ENCODE peak calls at places on chromosomes 7 and 10, in eight cellular contexts. Q is transverse colon; O is esophagus squamous epithelium; U is CD8-positive, alpha-beta T cell; H is ovary; W is fibroblast of lung; A is CD4-positive, alpha-beta memory T cell; G is Peyer's patch. F is an unnamed sample. For H3K36me3, the result is how much of the 10 kb centered on the place peaks cover.

GRCh38 chr10:104201636-104202035 is 30.5 kb downstream of the CFAP43 start:
- DNase-seq in H (no peak), O (no peak), G (no peak), Q (no peak), U (no peak), A (no peak), W (no peak), F (no peak)

GRCh38 chr7:105805619-105806018 is 70.8 kb downstream of the ATXN7L1 start:
- DNase-seq in G (no peak), W (peak), Q (no peak), O (no peak), A (no peak), H (no peak), U (no peak), F (no peak)

GRCh38 chr10:26938578-26938977 is 77.8 kb upstream of the ABI1 start:
- DNase-seq in H (no peak), G (no peak), Q (no peak), U (no peak), W (no peak), O (no peak), A (no peak), F (no peak)

GRCh38 chr10:13183625-13184024 is 22.3 kb downstream of the MCM10 start:
- DNase-seq in G (no peak), Q (no peak), A (no peak), U (no peak), H (no peak), O (no peak), W (no peak), F (no peak)

GRCh38 chr7:57179776-57180415 is 47.7 kb upstream of the ZNF479 start:
- DNase-seq in U (no peak), O (no peak), H (no peak), G (no peak), Q (no peak), A (no peak), W (no peak), F (no peak)

GRCh38 chr7:69708857-69709256 is 110.6 kb downstream of the AUTS2 start:
- DNase-seq in Q (no peak), A (no peak), O (no peak), H (no peak), U (no peak), G (no peak), W (peak), F (no peak)

GRCh38 chr10:62336404-62336803 is 37.8 kb upstream of the ZNF365 start:
- DNase-seq in H (no peak), Q (no peak), G (no peak), O (no peak), U (no peak), A (no peak), W (no peak), F (no peak)

GRCh38 chr10:16361086-16361485 is 75.7 kb upstream of the PTER start:
- DNase-seq in U (no peak), G (no peak), H (no peak), W (no peak), A (no peak), O (no peak), Q (no peak), F (no peak)

GRCh38 chr7:26664735-26665420 is 199.5 kb downstream of the SKAP2 start:
- DNase-seq in H (no peak), O (no peak), Q (peak), W (peak), G (no peak), A (peak), U (peak), F (no peak)

GRCh38 chr7:45484094-45484493 is 90.1 kb upstream of the ADCY1 start:
- DNase-seq in A (no peak), W (no peak), H (no peak), O (no peak), Q (no peak), G (no peak), U (no peak), F (no peak)

GRCh38 chr7:87059525-87060287 is at the start of gene ELAPOR2:
- DNase-seq in W (peak), H (peak), O (peak), U (peak), A (peak), G (peak), Q (peak), F (peak)

GRCh38 chr7:57868771-57869483 is 418.9 kb downstream of the ZNF716 start:
- DNase-seq in A (no peak), U (no peak), H (no peak), W (no peak), O (no peak), Q (no peak), G (peak), F (peak)

GRCh38 chr7:102841290-102841689 is 71.5 kb upstream of the LRRC17 start:
- DNase-seq in G (no peak), A (no peak), Q (no peak), H (peak), U (no peak), W (peak), O (no peak), F (no peak)

GRCh38 chr10:50621981-50622496 is 1.7 kb downstream of the SGMS1 start:
- DNase-seq in Q (peak), U (peak), H (peak), O (peak), W (peak), G (peak), A (peak), F (peak)

GRCh38 chr7:76507723-76508406 is 2.5 kb upstream of the UPK3B start:
- DNase-seq in Q (no peak), H (no peak), W (no peak), A (no peak), O (no peak), G (no peak), U (no peak), F (no peak)

GRCh38 chr7:17546206-17546998 is 247.9 kb downstream of the AHR start:
- DNase-seq in Q (no peak), H (no peak), O (no peak), U (no peak), W (peak), G (no peak), A (no peak), F (no peak)

GRCh38 chr7:118477026-118477425 is 252.5 kb downstream of the ANKRD7 start:
- DNase-seq in W (no peak), A (no peak), O (no peak), Q (no peak), U (no peak), G (no peak), H (no peak), F (no peak)

DNA sequence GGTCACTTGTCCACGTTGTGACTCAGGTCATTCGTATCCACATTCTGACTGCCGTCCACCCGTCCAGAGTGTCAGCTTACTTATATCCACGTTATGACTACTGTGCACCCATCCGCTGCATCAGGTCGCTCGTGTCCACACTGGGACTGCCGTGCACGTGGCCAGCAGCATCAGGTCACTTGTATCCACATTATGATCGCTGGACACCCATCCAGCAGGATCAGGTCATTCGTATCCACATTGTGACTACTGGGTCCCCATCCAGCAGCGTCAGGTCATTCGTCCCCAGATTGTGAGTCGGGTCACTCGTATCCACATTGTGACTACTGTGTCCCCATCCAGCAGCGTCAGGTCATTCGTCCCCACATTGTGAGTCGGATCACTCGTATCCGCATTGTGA is 47.3 kb upstream of the SUN1 start:
- DNase-seq in O (no peak), G (no peak), Q (no peak), A (no peak), W (no peak), U (no peak), H (no peak), F (no peak)
- H3K36me3 ChIP-seq in O (under half), G (under half), Q (under half), A (under half), W (under half), U (under half), H (under half), F (under half)

DNA sequence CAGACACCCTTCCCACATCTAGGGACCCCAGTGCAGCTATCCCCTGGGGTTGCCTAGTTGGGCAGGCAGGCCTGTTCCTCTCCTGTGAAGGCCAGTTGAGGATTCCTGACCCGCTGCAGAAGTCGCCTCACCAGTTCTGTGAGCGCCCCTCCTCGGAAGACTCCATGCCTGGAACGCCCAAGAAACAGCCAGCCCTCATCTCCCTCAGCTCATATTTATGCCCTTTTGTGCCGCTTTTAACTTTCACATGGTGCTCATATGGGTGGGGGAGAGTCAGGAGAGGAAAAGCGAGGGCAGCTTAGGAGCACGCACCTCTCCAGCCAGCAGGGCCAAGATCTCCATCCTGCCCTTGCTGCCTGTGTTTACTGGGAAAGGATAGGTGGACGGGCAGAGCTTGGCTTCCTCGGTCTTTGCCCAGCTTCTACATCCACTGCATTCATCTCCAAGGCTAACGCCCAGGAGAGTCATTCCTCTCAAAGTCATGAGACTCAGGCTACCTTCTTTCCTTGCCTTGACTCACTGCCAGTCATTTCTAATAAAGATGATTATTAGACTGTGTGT is 286.6 kb downstream of the USP6NL start:
- DNase-seq in H (no peak), O (no peak), W (no peak), U (no peak), A (no peak), G (no peak), Q (no peak), F (no peak)
- H3K36me3 ChIP-seq in H (under half), O (under half), W (under half), U (half or more), A (half or more), G (under half), Q (under half), F (under half)

GRCh38 chr7:149610441-149611011 is 112.9 kb upstream of the ZNF746 start:
- DNase-seq in Q (no peak), A (no peak), G (no peak), W (peak), O (no peak), U (no peak), H (no peak), F (no peak)

GRCh38 chr7:149621776-149622175 is 124.2 kb upstream of the ZNF746 start:
- DNase-seq in W (no peak), A (peak), U (peak), G (peak), Q (no peak), H (no peak), O (no peak), F (no peak)

GRCh38 chr7:149620961-149621360 is 123.4 kb upstream of the ZNF746 start:
- DNase-seq in U (peak), A (peak), W (no peak), H (no peak), O (no peak), Q (peak), G (peak), F (peak)

GRCh38 chr7:149616898-149617297 is 119.3 kb upstream of the ZNF746 start:
- DNase-seq in A (no peak), W (no peak), O (no peak), H (no peak), G (peak), U (no peak), Q (no peak), F (no peak)

DNA sequence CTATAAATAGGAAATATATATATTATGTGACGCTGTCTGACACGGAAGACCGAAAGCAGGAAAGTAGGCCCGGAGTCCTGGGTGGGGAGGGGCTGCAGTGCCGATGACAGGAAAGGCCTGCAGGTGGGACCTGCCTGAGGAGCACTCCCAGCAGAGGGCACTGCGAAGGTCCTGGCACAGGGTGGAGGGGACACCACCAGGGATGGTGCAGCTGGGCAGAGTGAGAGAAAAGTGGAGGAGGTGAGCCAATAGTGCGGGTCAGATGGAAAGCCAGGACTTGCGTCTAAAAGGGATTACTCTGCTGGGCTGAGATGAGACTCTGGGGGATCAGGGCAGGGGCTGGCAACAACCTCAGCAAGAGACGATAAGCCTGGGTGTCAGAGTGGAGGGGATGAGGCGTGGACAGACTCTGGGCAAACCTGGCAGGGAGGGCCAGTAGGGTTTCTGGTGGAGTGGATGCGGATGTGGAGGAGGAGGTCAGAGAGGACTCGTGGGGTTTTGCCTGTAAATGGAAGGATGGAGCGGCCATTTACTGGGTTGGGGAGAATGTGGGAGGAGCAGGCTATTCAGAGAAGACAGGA is 118.2 kb upstream of the ZNF746 start:
- DNase-seq in W (no peak), G (no peak), H (no peak), Q (no peak), O (no peak), A (no peak), U (no peak), F (no peak)
- H3K36me3 ChIP-seq in W (under half), G (under half), H (under half), Q (under half), O (under half), A (half or more), U (half or more), F (half or more)

GRCh38 chr7:21454906-21455305 is 27.0 kb downstream of the SP4 start:
- DNase-seq in A (no peak), W (no peak), G (no peak), U (no peak), Q (no peak), O (no peak), H (no peak), F (no peak)
- H3K36me3 ChIP-seq in A (under half), W (under half), G (under half), U (under half), Q (under half), O (under half), H (under half), F (under half)

F was measured in suprapubic skin.